ENCODE peak calls at places on chromosomes 6 and 20, in four cellular contexts. J, W, T and V are unnamed samples. For H3K4me1, the result is how much of the 10 kb centered on the place peaks cover.

GRCh38 chr6:81820979-81821378 is 68.5 kb upstream of the TENT5A start:
- DNase-seq in T (no peak), W (no peak), J (no peak), V (no peak)

GRCh38 chr6:1404066-1404712 is 14.8 kb downstream of the FOXF2 start:
- DNase-seq in T (no peak), J (no peak), W (peak), V (no peak)

GRCh38 chr6:121597654-121598053 is 162.2 kb downstream of the GJA1 start:
- DNase-seq in J (no peak), W (no peak), T (no peak), V (no peak)

GRCh38 chr20:5085380-5085779 is 34.4 kb downstream of the PCNA start:
- DNase-seq in J (no peak), W (no peak), T (peak), V (peak)

GRCh38 chr6:53302678-53303360 is 45.9 kb downstream of the ELOVL5 start:
- DNase-seq in J (no peak), T (no peak), W (no peak), V (no peak)

GRCh38 chr20:38217791-38218565 is 42.6 kb downstream of the KIAA1755 start:
- DNase-seq in W (no peak), J (no peak), T (no peak), V (peak)

GRCh38 chr6:124772733-124773319 is 189.4 kb upstream of the RNF217 start:
- DNase-seq in J (no peak), W (no peak), T (no peak), V (no peak)

GRCh38 chr6:37987008-37987407 is 167.5 kb downstream of the ZFAND3 start:
- DNase-seq in J (no peak), T (no peak), W (no peak), V (no peak)

GRCh38 chr6:167303660-167304625 is 12.8 kb downstream of the UNC93A start:
- DNase-seq in J (no peak), W (no peak), T (no peak), V (no peak)

GRCh38 chr6:156880913-156881312 is 103.7 kb downstream of the ARID1B start:
- DNase-seq in T (no peak), W (no peak), J (no peak), V (no peak)

GRCh38 chr6:69937402-69938131 is 71.2 kb downstream of the COL19A1 start:
- DNase-seq in J (no peak), W (no peak), T (no peak), V (no peak)

GRCh38 chr6:150720774-150721233 is 121.1 kb downstream of the PLEKHG1 start:
- DNase-seq in J (no peak), W (no peak), T (no peak), V (no peak)

GRCh38 chr20:20362774-20363435 is 5.0 kb upstream of the INSM1 start:
- DNase-seq in W (no peak), J (no peak), T (no peak), V (no peak)

GRCh38 chr20:22227301-22227700 is 357.1 kb downstream of the FOXA2 start:
- DNase-seq in J (no peak), T (no peak), W (no peak), V (no peak)

GRCh38 chr6:783966-784365 is 91.0 kb upstream of the EXOC2 start:
- DNase-seq in J (no peak), W (no peak), T (no peak), V (no peak)

GRCh38 chr6:46184114-46184513 is 13.3 kb upstream of the ENPP5 start:
- DNase-seq in J (no peak), T (no peak), W (no peak), V (no peak)

GRCh38 chr6:93123585-93123984 is 295.8 kb downstream of the EPHA7 start:
- DNase-seq in W (no peak), J (no peak), T (no peak), V (no peak)

GRCh38 chr20:30912006-30912660 is 345.3 kb upstream of the DEFB115 start:
- DNase-seq in T (peak), W (no peak), J (no peak), V (peak)

GRCh38 chr6:116444991-116445566 is 16.1 kb upstream of the CALHM6 start:
- DNase-seq in W (no peak), J (no peak), T (no peak), V (no peak)

GRCh38 chr20:35264755-35265154 is 13.2 kb downstream of the MMP24OS start:
- DNase-seq in W (no peak), T (no peak), J (no peak), V (no peak)

GRCh38 chr6:43395822-43396221 is 26.4 kb upstream of the ZNF318 start:
- DNase-seq in J (no peak), T (no peak), W (no peak), V (no peak)

GRCh38 chr6:399785-400517 is 8.4 kb downstream of the IRF4 start:
- DNase-seq in W (no peak), J (peak), T (no peak), V (no peak)

GRCh38 chr6:9523462-9523861 is 891.4 kb downstream of the TFAP2A start:
- DNase-seq in T (no peak), W (no peak), J (no peak), V (no peak)

GRCh38 chr20:51995551-51995951 is 193.2 kb upstream of the SALL4 start:
- DNase-seq in T (no peak), W (no peak), J (no peak), V (no peak)

DNA sequence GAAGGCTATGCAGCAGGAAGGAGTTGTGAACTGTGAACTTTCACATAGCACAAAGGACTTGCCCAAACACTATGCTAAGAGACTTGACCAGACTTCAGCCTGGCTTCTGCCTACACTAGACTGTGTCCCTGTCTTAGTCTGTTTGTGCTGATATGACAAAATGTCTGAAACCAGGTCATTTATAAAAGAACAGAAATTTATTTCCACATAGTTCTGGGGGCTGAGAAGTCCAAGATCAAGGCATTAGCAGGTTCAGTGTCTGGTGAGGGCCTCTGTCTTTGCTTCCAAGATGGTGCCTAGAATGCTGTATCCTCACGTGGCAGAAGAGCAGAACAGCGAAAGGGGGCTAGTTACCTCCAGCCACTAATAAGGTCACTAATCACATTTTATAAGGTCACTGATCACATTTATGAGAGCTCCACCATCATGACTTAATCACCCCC is 16.0 kb upstream of the MCM3 start:
- DNase-seq in T (no peak), W (no peak), J (no peak), V (no peak)
- H3K4me1 ChIP-seq in T (under half), W (under half), J (under half), V (under half)

DNA sequence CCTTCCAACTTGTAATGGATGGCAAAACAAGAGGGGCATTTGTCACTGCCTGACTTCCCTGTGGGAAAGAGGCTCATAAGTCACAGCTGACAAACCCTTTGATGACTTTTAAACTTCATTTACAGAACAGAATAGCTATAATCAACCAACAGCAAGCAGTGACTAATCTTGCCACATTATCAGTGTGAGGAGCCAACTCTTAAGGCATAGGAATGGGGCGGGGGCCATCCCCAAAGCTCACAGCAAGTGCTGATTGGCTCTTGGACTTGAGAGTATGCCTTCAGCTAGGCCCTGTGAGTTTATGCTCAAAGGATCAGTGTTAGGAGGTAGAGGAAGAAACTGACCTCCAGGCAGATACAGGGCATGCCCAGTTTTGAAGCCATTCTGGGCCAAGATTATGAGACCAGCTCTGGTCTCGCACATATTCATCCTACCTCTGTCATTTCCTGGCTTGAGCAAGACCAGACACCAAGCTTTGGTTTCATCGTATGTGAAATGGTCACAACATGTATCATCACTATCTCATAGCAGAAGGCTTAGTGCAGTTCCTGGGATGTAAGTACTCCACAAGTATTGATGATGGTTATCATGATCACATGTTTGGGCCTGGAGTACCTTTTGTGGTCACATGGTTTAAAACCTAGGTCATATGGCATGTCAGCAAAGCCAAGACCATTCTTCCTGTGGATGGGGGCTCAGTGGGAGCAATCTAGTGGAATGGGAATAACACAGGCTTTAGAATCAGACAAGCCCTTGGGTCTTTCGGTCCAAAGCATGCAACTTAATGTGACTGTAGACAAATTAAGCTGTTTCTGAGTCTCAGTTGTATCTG is 49.2 kb downstream of the EIF2S2 start:
- DNase-seq in J (no peak), W (no peak), T (no peak), V (no peak)
- H3K4me1 ChIP-seq in J (under half), W (under half), T (under half), V (under half)

DNA sequence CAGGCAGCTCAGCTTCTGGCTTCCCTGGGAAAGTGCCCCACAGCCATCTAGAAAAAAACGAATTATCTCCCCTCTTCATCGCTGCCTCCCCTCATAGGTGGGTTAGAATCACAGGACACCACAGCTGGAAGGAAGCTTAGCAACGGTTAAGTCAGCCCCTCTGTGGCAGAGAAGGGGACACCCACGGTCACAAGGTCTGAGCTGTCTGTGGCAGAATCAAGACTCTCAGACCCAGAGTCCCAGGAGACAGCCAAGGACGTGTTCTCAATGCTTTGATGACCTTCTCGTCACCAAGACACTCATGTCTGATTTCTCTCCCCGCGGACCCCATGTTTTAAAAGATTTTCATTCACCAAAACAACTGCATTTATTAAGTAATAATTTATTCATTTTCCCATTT is 221.5 kb downstream of the NRN1 start:
- DNase-seq in W (no peak), T (no peak), J (no peak), V (no peak)
- H3K4me1 ChIP-seq in W (under half), T (under half), J (under half), V (under half)

GRCh38 chr20:45020236-45020886 is 54.0 kb downstream of the STK4 start:
- DNase-seq in W (no peak), J (no peak), T (no peak), V (no peak)

GRCh38 chr20:45017859-45018258 is 51.5 kb downstream of the STK4 start:
- DNase-seq in T (no peak), J (no peak), W (no peak), V (no peak)

GRCh38 chr20:45019027-45019763 is 52.9 kb downstream of the STK4 start:
- DNase-seq in W (no peak), J (no peak), T (no peak), V (no peak)

GRCh38 chr20:45019764-45020126 is 53.4 kb downstream of the STK4 start:
- DNase-seq in W (no peak), J (no peak), T (no peak), V (no peak)

DNA sequence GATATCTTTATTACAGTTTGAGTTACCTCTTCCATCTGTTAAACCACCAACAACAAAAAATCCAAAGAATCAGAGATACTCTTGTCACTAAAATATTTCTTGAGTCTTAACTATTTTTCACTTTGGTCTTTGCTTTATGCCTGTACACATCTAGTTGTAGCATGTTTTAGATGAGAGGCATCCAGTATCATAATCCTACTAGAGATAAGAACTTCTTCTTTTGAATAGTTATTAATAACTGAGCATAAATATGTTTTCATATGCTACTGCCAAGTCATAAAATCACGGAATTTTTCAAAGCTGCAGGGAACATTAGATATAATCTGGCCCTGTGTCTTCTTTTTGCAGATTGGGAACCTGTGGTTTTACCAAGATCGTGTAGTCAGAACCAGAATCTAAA is 55.3 kb downstream of the STK4 start:
- DNase-seq in W (no peak), J (no peak), T (no peak), V (no peak)
- H3K4me1 ChIP-seq in W (under half), J (under half), T (under half), V (under half)